ENCODE peak calls at places on chromosomes 4 and X, in six cellular contexts. One of them, this sample, is unnamed.

GRCh38 chr4:2007804-2008670 is 737 bp downstream of the NELFA start:
- DNase-seq in spleen: peak
- DNase-seq in stomach: no peak
- DNase-seq in GM12892: no peak
- DNase-seq in tibial nerve: no peak
- DNase-seq in body of pancreas: no peak
- DNase-seq in this sample: peak

GRCh38 chr4:139108567-139109128 is 68.4 kb downstream of the ELF2 start:
- DNase-seq in body of pancreas: no peak
- DNase-seq in spleen: no peak
- DNase-seq in stomach: no peak
- DNase-seq in GM12892: no peak
- DNase-seq in tibial nerve: no peak
- DNase-seq in this sample: peak

GRCh38 chr4:61011051-61011450 is 189.1 kb upstream of the ADGRL3 start:
- DNase-seq in GM12892: no peak
- DNase-seq in stomach: no peak
- DNase-seq in body of pancreas: no peak
- DNase-seq in tibial nerve: no peak
- DNase-seq in spleen: no peak
- DNase-seq in this sample: no peak

GRCh38 chrX:12894074-12894691 is 12.2 kb upstream of the TLR8 start:
- DNase-seq in stomach: peak
- DNase-seq in GM12892: no peak
- DNase-seq in tibial nerve: peak
- DNase-seq in spleen: peak
- DNase-seq in body of pancreas: no peak
- DNase-seq in this sample: peak

GRCh38 chr4:41024556-41025491 is 189.5 kb downstream of the APBB2 start:
- DNase-seq in GM12892: no peak
- DNase-seq in tibial nerve: no peak
- DNase-seq in spleen: no peak
- DNase-seq in body of pancreas: no peak
- DNase-seq in stomach: no peak
- DNase-seq in this sample: peak

GRCh38 chrX:48531359-48531954 is 8.1 kb upstream of the TBC1D25 start:
- DNase-seq in spleen: no peak
- DNase-seq in tibial nerve: no peak
- DNase-seq in stomach: no peak
- DNase-seq in GM12892: no peak
- DNase-seq in body of pancreas: peak
- DNase-seq in this sample: peak

GRCh38 chrX:11698747-11699146 is 33.0 kb upstream of the ARHGAP6 start:
- DNase-seq in body of pancreas: no peak
- DNase-seq in GM12892: no peak
- DNase-seq in tibial nerve: no peak
- DNase-seq in stomach: no peak
- DNase-seq in spleen: no peak
- DNase-seq in this sample: no peak

GRCh38 chr4:111263836-111264235 is 641.0 kb upstream of the PITX2 start:
- DNase-seq in spleen: no peak
- DNase-seq in GM12892: no peak
- DNase-seq in tibial nerve: no peak
- DNase-seq in stomach: no peak
- DNase-seq in body of pancreas: no peak
- DNase-seq in this sample: no peak

GRCh38 chr4:153781717-153782416 is 7.0 kb downstream of the SFRP2 start:
- DNase-seq in spleen: no peak
- DNase-seq in stomach: no peak
- DNase-seq in tibial nerve: no peak
- DNase-seq in body of pancreas: no peak
- DNase-seq in GM12892: no peak
- DNase-seq in this sample: no peak

GRCh38 chr4:40490481-40490880 is 139.2 kb downstream of the RBM47 start:
- DNase-seq in tibial nerve: no peak
- DNase-seq in spleen: no peak
- DNase-seq in GM12892: no peak
- DNase-seq in stomach: no peak
- DNase-seq in body of pancreas: no peak
- DNase-seq in this sample: no peak

GRCh38 chrX:101462892-101463291 is 22.4 kb upstream of the ARMCX4 start:
- DNase-seq in tibial nerve: no peak
- DNase-seq in stomach: no peak
- DNase-seq in GM12892: no peak
- DNase-seq in spleen: no peak
- DNase-seq in body of pancreas: no peak
- DNase-seq in this sample: peak

GRCh38 chrX:21975242-21975641 is 34.7 kb downstream of the SMS start:
- DNase-seq in body of pancreas: no peak
- DNase-seq in tibial nerve: no peak
- DNase-seq in GM12892: no peak
- DNase-seq in spleen: no peak
- DNase-seq in stomach: no peak
- DNase-seq in this sample: no peak

GRCh38 chr4:175874290-175874689 is 62.2 kb upstream of the GPM6A start:
- DNase-seq in GM12892: no peak
- DNase-seq in stomach: no peak
- DNase-seq in body of pancreas: no peak
- DNase-seq in spleen: no peak
- DNase-seq in tibial nerve: no peak
- DNase-seq in this sample: no peak

GRCh38 chrX:40085714-40086113 is 12.0 kb downstream of the BCOR start:
- DNase-seq in stomach: no peak
- DNase-seq in GM12892: no peak
- DNase-seq in tibial nerve: no peak
- DNase-seq in body of pancreas: peak
- DNase-seq in spleen: no peak
- DNase-seq in this sample: no peak

GRCh38 chr4:19987746-19988145 is 264.0 kb upstream of the SLIT2 start:
- DNase-seq in tibial nerve: no peak
- DNase-seq in stomach: no peak
- DNase-seq in GM12892: no peak
- DNase-seq in spleen: no peak
- DNase-seq in body of pancreas: no peak
- DNase-seq in this sample: no peak

GRCh38 chrX:40100141-40100536 is 2.4 kb upstream of the BCOR start:
- DNase-seq in GM12892: no peak
- DNase-seq in tibial nerve: no peak
- DNase-seq in stomach: peak
- DNase-seq in spleen: peak
- DNase-seq in body of pancreas: peak
- DNase-seq in this sample: peak

GRCh38 chr4:64880557-64880956 is 471.3 kb upstream of the TECRL start:
- DNase-seq in spleen: no peak
- DNase-seq in tibial nerve: no peak
- DNase-seq in body of pancreas: no peak
- DNase-seq in GM12892: no peak
- DNase-seq in stomach: no peak
- DNase-seq in this sample: no peak

GRCh38 chr4:7939377-7940108 is at the start of gene AFAP1:
- DNase-seq in spleen: peak
- DNase-seq in body of pancreas: peak
- DNase-seq in tibial nerve: peak
- DNase-seq in stomach: peak
- DNase-seq in GM12892: peak
- DNase-seq in this sample: peak

GRCh38 chr4:113575391-113575790 is 186.1 kb downstream of the CAMK2D start:
- DNase-seq in GM12892: no peak
- DNase-seq in tibial nerve: no peak
- DNase-seq in stomach: no peak
- DNase-seq in body of pancreas: no peak
- DNase-seq in spleen: no peak
- DNase-seq in this sample: no peak

GRCh38 chrX:65821721-65822496 is 154.5 kb downstream of the MSN start:
- DNase-seq in stomach: no peak
- DNase-seq in spleen: peak
- DNase-seq in GM12892: peak
- DNase-seq in tibial nerve: no peak
- DNase-seq in body of pancreas: no peak
- DNase-seq in this sample: peak

GRCh38 chrX:71532078-71532752 is 689 bp upstream of the OGT start:
- DNase-seq in tibial nerve: peak
- DNase-seq in body of pancreas: no peak
- DNase-seq in GM12892: no peak
- DNase-seq in spleen: no peak
- DNase-seq in stomach: no peak
- DNase-seq in this sample: peak

GRCh38 chr4:17095771-17096170 is 197.3 kb upstream of the LDB2 start:
- DNase-seq in spleen: no peak
- DNase-seq in stomach: no peak
- DNase-seq in tibial nerve: no peak
- DNase-seq in body of pancreas: no peak
- DNase-seq in GM12892: no peak
- DNase-seq in this sample: no peak

GRCh38 chrX:41889317-41890025 is 33.9 kb downstream of the CASK start:
- DNase-seq in tibial nerve: no peak
- DNase-seq in GM12892: no peak
- DNase-seq in stomach: no peak
- DNase-seq in body of pancreas: no peak
- DNase-seq in spleen: no peak
- DNase-seq in this sample: no peak

GRCh38 chrX:38548508-38548907 is 12.8 kb upstream of the TSPAN7 start:
- DNase-seq in stomach: no peak
- DNase-seq in tibial nerve: no peak
- DNase-seq in spleen: no peak
- DNase-seq in body of pancreas: no peak
- DNase-seq in GM12892: no peak
- DNase-seq in this sample: no peak

GRCh38 chrX:141669689-141670088 is 28.9 kb downstream of the SPANXD start:
- DNase-seq in stomach: no peak
- DNase-seq in GM12892: no peak
- DNase-seq in body of pancreas: no peak
- DNase-seq in tibial nerve: no peak
- DNase-seq in spleen: no peak
- DNase-seq in this sample: no peak

GRCh38 chr4:142274137-142274536 is 572.0 kb downstream of the INPP4B start:
- DNase-seq in tibial nerve: no peak
- DNase-seq in stomach: no peak
- DNase-seq in spleen: no peak
- DNase-seq in body of pancreas: no peak
- DNase-seq in GM12892: no peak
- DNase-seq in this sample: no peak

GRCh38 chr4:173518419-173519102 is 11.5 kb downstream of the HAND2 start:
- DNase-seq in body of pancreas: no peak
- DNase-seq in tibial nerve: no peak
- DNase-seq in stomach: no peak
- DNase-seq in spleen: no peak
- DNase-seq in GM12892: no peak
- DNase-seq in this sample: no peak

GRCh38 chrX:132171478-132171877 is 43.7 kb upstream of the FRMD7 start:
- DNase-seq in body of pancreas: no peak
- DNase-seq in tibial nerve: no peak
- DNase-seq in spleen: no peak
- DNase-seq in GM12892: no peak
- DNase-seq in stomach: no peak
- DNase-seq in this sample: peak

GRCh38 chr4:154506253-154506652 is 14.7 kb upstream of the DCHS2 start:
- DNase-seq in body of pancreas: no peak
- DNase-seq in stomach: no peak
- DNase-seq in tibial nerve: peak
- DNase-seq in GM12892: no peak
- DNase-seq in spleen: no peak
- DNase-seq in this sample: peak

GRCh38 chrX:43641691-43642090 is 14.4 kb upstream of the MAOA start:
- DNase-seq in stomach: no peak
- DNase-seq in GM12892: no peak
- DNase-seq in spleen: no peak
- DNase-seq in body of pancreas: no peak
- DNase-seq in tibial nerve: no peak
- DNase-seq in this sample: no peak

GRCh38 chr4:169810325-169811323 is 52.9 kb upstream of the HPF1 start:
- DNase-seq in tibial nerve: peak
- DNase-seq in GM12892: peak
- DNase-seq in body of pancreas: peak
- DNase-seq in spleen: no peak
- DNase-seq in stomach: no peak
- DNase-seq in this sample: peak

GRCh38 chr4:100103671-100104070 is 86.6 kb downstream of the DDIT4L start:
- DNase-seq in spleen: no peak
- DNase-seq in stomach: no peak
- DNase-seq in body of pancreas: no peak
- DNase-seq in GM12892: no peak
- DNase-seq in tibial nerve: no peak
- DNase-seq in this sample: no peak
- TF ChIP-seq POLR2A in spleen: no peak
- TF ChIP-seq POLR2A in stomach: no peak
- TF ChIP-seq POLR2A in body of pancreas: no peak
- TF ChIP-seq POLR2A in GM12892: no peak
- TF ChIP-seq POLR2A in tibial nerve: no peak
- TF ChIP-seq POLR2A in this sample: no peak

GRCh38 chrX:2690856-2691542 is at the start of gene CD99:
- DNase-seq in GM12892: peak
- DNase-seq in tibial nerve: peak
- DNase-seq in stomach: peak
- DNase-seq in spleen: peak
- DNase-seq in body of pancreas: peak
- DNase-seq in this sample: no peak
- TF ChIP-seq POLR2A in GM12892: peak
- TF ChIP-seq POLR2A in tibial nerve: peak
- TF ChIP-seq POLR2A in stomach: no peak
- TF ChIP-seq POLR2A in spleen: no peak
- TF ChIP-seq POLR2A in body of pancreas: peak
- TF ChIP-seq POLR2A in this sample: peak

DNA sequence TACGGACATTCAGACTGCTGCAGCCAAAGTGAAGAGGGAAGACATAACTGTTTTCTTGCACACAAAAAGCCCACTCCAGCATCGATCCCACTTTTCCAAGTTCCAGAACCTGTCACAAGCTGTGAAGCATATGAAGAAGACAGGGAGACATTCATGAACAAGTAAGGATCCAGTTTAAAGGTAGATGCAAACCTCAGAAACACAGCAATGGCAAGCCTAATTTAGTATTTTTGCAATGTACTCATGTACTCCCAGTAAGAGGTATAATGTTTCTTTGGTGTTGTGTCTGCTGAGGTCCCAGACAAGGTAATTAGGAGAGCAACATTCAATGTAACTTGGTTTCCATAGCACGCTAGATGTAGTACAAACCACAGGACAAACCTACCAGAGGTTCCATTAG is 4.6 kb downstream of the AFP start:
- DNase-seq in GM12892: no peak
- DNase-seq in spleen: no peak
- DNase-seq in tibial nerve: no peak
- DNase-seq in body of pancreas: no peak
- DNase-seq in stomach: no peak
- DNase-seq in this sample: no peak
- TF ChIP-seq POLR2A in GM12892: no peak
- TF ChIP-seq POLR2A in spleen: no peak
- TF ChIP-seq POLR2A in tibial nerve: no peak
- TF ChIP-seq POLR2A in body of pancreas: no peak
- TF ChIP-seq POLR2A in stomach: no peak
- TF ChIP-seq POLR2A in this sample: no peak

GRCh38 chr4:116001291-116001690 is 887.9 kb upstream of the NDST4 start:
- DNase-seq in spleen: no peak
- DNase-seq in stomach: no peak
- DNase-seq in GM12892: no peak
- DNase-seq in body of pancreas: no peak
- DNase-seq in tibial nerve: no peak
- DNase-seq in this sample: no peak

GRCh38 chr4:116005806-116006088 is 892.3 kb upstream of the NDST4 start:
- DNase-seq in tibial nerve: no peak
- DNase-seq in GM12892: no peak
- DNase-seq in stomach: no peak
- DNase-seq in body of pancreas: no peak
- DNase-seq in spleen: no peak
- DNase-seq in this sample: no peak

GRCh38 chr4:116005037-116005805 is 891.8 kb upstream of the NDST4 start:
- DNase-seq in tibial nerve: no peak
- DNase-seq in GM12892: no peak
- DNase-seq in body of pancreas: no peak
- DNase-seq in spleen: no peak
- DNase-seq in stomach: no peak
- DNase-seq in this sample: peak
- TF ChIP-seq POLR2A in tibial nerve: no peak
- TF ChIP-seq POLR2A in GM12892: no peak
- TF ChIP-seq POLR2A in body of pancreas: no peak
- TF ChIP-seq POLR2A in spleen: no peak
- TF ChIP-seq POLR2A in stomach: no peak
- TF ChIP-seq POLR2A in this sample: no peak